ENCODE peak calls at places on chromosomes 6 and 20, in nine cellular contexts. D is cardiac fibroblast, X is mammary epithelial cell, B is PC-9, U is AG10803, S is epithelial cell of proximal tubule, J is heart right ventricle, O is fibroblast of lung, I is tibial nerve. G is an unnamed sample.

GRCh38 chr20:56949318-56949717 is 317.1 kb downstream of the BMP7 start:
- DNase-seq in D (no peak), X (no peak), B (no peak), U (no peak), S (no peak), J (no peak), O (no peak), I (no peak), G (no peak)

GRCh38 chr6:35441642-35442041 is 10.5 kb upstream of the FANCE start:
- DNase-seq in D (no peak), X (no peak), B (no peak), U (no peak), S (no peak), J (no peak), O (no peak), I (no peak), G (no peak)

GRCh38 chr6:168318579-168319278 is 848 bp downstream of the DACT2 start:
- DNase-seq in D (no peak), X (no peak), B (no peak), U (no peak), S (no peak), J (no peak), O (no peak), I (no peak), G (no peak)

GRCh38 chr6:1815827-1816452 is 206.2 kb downstream of the FOXC1 start:
- DNase-seq in D (no peak), X (no peak), B (no peak), U (no peak), S (no peak), J (no peak), O (no peak), I (no peak), G (no peak)

GRCh38 chr6:135280375-135281136 is 99.4 kb downstream of the MYB start:
- DNase-seq in D (peak), X (no peak), B (no peak), U (peak), S (no peak), J (no peak), O (peak), I (peak), G (peak)

GRCh38 chr6:122710908-122711307 is 68.6 kb upstream of the FABP7 start:
- DNase-seq in D (no peak), X (no peak), B (no peak), U (no peak), S (no peak), J (no peak), O (no peak), I (no peak), G (no peak)

GRCh38 chr6:139732451-139732850 is 358.0 kb upstream of the CITED2 start:
- DNase-seq in D (peak), X (peak), B (no peak), U (peak), S (peak), J (no peak), O (peak), I (peak), G (peak)

GRCh38 chr6:169160091-169160854 is 93.4 kb downstream of the THBS2 start:
- DNase-seq in D (no peak), X (no peak), B (no peak), U (no peak), S (no peak), J (no peak), O (no peak), I (no peak), G (no peak)

GRCh38 chr6:145028144-145028818 is 707.0 kb downstream of the EPM2A start:
- DNase-seq in D (peak), X (peak), B (peak), U (peak), S (no peak), J (no peak), O (no peak), I (no peak), G (no peak)

GRCh38 chr6:24009319-24009718 is 116.7 kb upstream of the NRSN1 start:
- DNase-seq in D (no peak), X (no peak), B (no peak), U (no peak), S (no peak), J (no peak), O (peak), I (no peak), G (no peak)

GRCh38 chr6:138677538-138677937 is 96.0 kb upstream of the CCDC28A start:
- DNase-seq in D (no peak), X (no peak), B (no peak), U (no peak), S (no peak), J (no peak), O (no peak), I (no peak), G (no peak)

GRCh38 chr6:35185302-35185681 is 28.5 kb upstream of the SCUBE3 start:
- DNase-seq in D (peak), X (no peak), B (peak), U (peak), S (no peak), J (peak), O (peak), I (no peak), G (no peak)

GRCh38 chr6:144190593-144190992 is 40.3 kb downstream of the STX11 start:
- DNase-seq in D (peak), X (peak), B (no peak), U (peak), S (peak), J (peak), O (peak), I (peak), G (peak)

GRCh38 chr6:35084041-35084491 is 57.1 kb downstream of the TCP11 start:
- DNase-seq in D (no peak), X (no peak), B (no peak), U (no peak), S (no peak), J (no peak), O (no peak), I (no peak), G (no peak)

GRCh38 chr20:44247131-44247571 is at the start of gene GDAP1L1:
- DNase-seq in D (no peak), X (no peak), B (no peak), U (no peak), S (no peak), J (peak), O (no peak), I (no peak), G (no peak)

GRCh38 chr6:93183513-93183912 is 235.8 kb downstream of the EPHA7 start:
- DNase-seq in D (no peak), X (no peak), B (no peak), U (no peak), S (no peak), J (no peak), O (no peak), I (no peak), G (no peak)

GRCh38 chr6:164023535-164023934 is 609.0 kb downstream of the QKI start:
- DNase-seq in D (no peak), X (no peak), B (no peak), U (no peak), S (no peak), J (no peak), O (no peak), I (no peak), G (no peak)

GRCh38 chr6:144847906-144848305 is 562.8 kb downstream of the UTRN start:
- DNase-seq in D (peak), X (no peak), B (no peak), U (no peak), S (no peak), J (no peak), O (no peak), I (no peak), G (no peak)

GRCh38 chr6:6191476-6191875 is 129.0 kb downstream of the F13A1 start:
- DNase-seq in D (no peak), X (no peak), B (no peak), U (no peak), S (no peak), J (no peak), O (no peak), I (no peak), G (no peak)

GRCh38 chr6:32954212-32954745 is 1.4 kb upstream of the HLA-DMA start:
- DNase-seq in D (no peak), X (no peak), B (no peak), U (no peak), S (no peak), J (no peak), O (no peak), I (no peak), G (no peak)

GRCh38 chr6:95819939-95820338 is 195.8 kb upstream of the FUT9 start:
- DNase-seq in D (no peak), X (no peak), B (no peak), U (no peak), S (no peak), J (no peak), O (no peak), I (no peak), G (no peak)

GRCh38 chr20:57330998-57331397 is 1.4 kb downstream of the SPO11 start:
- DNase-seq in D (peak), X (no peak), B (no peak), U (peak), S (peak), J (no peak), O (no peak), I (no peak), G (no peak)

GRCh38 chr6:114376611-114377206 is 33.9 kb upstream of the HS3ST5 start:
- DNase-seq in D (no peak), X (no peak), B (no peak), U (no peak), S (no peak), J (no peak), O (no peak), I (no peak), G (no peak)

GRCh38 chr6:133277228-133277894 is 36.2 kb downstream of the EYA4 start:
- DNase-seq in D (no peak), X (no peak), B (no peak), U (no peak), S (no peak), J (no peak), O (no peak), I (no peak), G (no peak)

GRCh38 chr6:38155576-38156204 is 336.2 kb downstream of the ZFAND3 start:
- DNase-seq in D (peak), X (no peak), B (no peak), U (no peak), S (no peak), J (no peak), O (no peak), I (no peak), G (no peak)

GRCh38 chr6:52635049-52635577 is 35.8 kb upstream of the TMEM14A start:
- DNase-seq in D (no peak), X (no peak), B (no peak), U (no peak), S (no peak), J (no peak), O (peak), I (no peak), G (no peak)

GRCh38 chr20:24819331-24819965 is 129.6 kb upstream of the CST7 start:
- DNase-seq in D (no peak), X (no peak), B (no peak), U (no peak), S (no peak), J (no peak), O (no peak), I (no peak), G (no peak)

GRCh38 chr6:63636516-63636968 is 940 bp downstream of the PHF3 start:
- DNase-seq in D (peak), X (peak), B (peak), U (peak), S (no peak), J (peak), O (peak), I (peak), G (no peak)

GRCh38 chr6:5132741-5133140 is 47.6 kb downstream of the PPP1R3G start:
- DNase-seq in D (peak), X (no peak), B (no peak), U (peak), S (no peak), J (peak), O (peak), I (peak), G (peak)

GRCh38 chr6:144582939-144583613 is 297.9 kb downstream of the UTRN start:
- DNase-seq in D (peak), X (no peak), B (no peak), U (no peak), S (no peak), J (peak), O (peak), I (no peak), G (no peak)

GRCh38 chr20:37390503-37390890 is 44.6 kb downstream of the SRC start:
- DNase-seq in D (no peak), X (no peak), B (no peak), U (no peak), S (no peak), J (no peak), O (no peak), I (no peak), G (no peak)

GRCh38 chr6:123764717-123765116 is 38.9 kb upstream of the NKAIN2 start:
- DNase-seq in D (no peak), X (no peak), B (no peak), U (no peak), S (no peak), J (no peak), O (no peak), I (no peak), G (no peak)

GRCh38 chr6:142702501-142703460 is 242.2 kb downstream of the HIVEP2 start:
- DNase-seq in D (no peak), X (peak), B (no peak), U (no peak), S (no peak), J (peak), O (no peak), I (peak), G (no peak)

GRCh38 chr6:14216931-14217684 is 99.5 kb downstream of the CD83 start:
- DNase-seq in D (no peak), X (no peak), B (no peak), U (peak), S (no peak), J (no peak), O (peak), I (no peak), G (no peak)

GRCh38 chr6:105995403-105995699 is 90.8 kb upstream of the PRDM1 start:
- DNase-seq in D (no peak), X (no peak), B (no peak), U (no peak), S (no peak), J (no peak), O (no peak), I (no peak), G (no peak)

GRCh38 chr20:63980806-63981728 is at the start of gene PRPF6:
- DNase-seq in D (peak), X (peak), B (peak), U (peak), S (no peak), J (peak), O (peak), I (peak), G (peak)

GRCh38 chr20:63978319-63979220 is 872 bp downstream of the SAMD10 start:
- DNase-seq in D (peak), X (peak), B (peak), U (peak), S (no peak), J (peak), O (peak), I (no peak), G (no peak)

GRCh38 chr20:63979221-63979548 is 257 bp downstream of the SAMD10 start:
- DNase-seq in D (no peak), X (no peak), B (no peak), U (no peak), S (no peak), J (no peak), O (no peak), I (no peak), G (no peak)

GRCh38 chr20:63980317-63980805 is 571 bp upstream of the PRPF6 start:
- DNase-seq in D (no peak), X (peak), B (no peak), U (no peak), S (no peak), J (no peak), O (no peak), I (no peak), G (no peak)

GRCh38 chr20:63979549-63980316 is at the start of gene SAMD10:
- DNase-seq in D (peak), X (no peak), B (peak), U (no peak), S (no peak), J (peak), O (peak), I (peak), G (no peak)
- TF ChIP-seq CTCF in D (no peak), X (peak), B (no peak), U (no peak), S (no peak), J (no peak), O (no peak), I (peak), G (no peak)

GRCh38 chr6:161136655-161137054 is 137.2 kb downstream of the AGPAT4 start:
- DNase-seq in D (no peak), X (no peak), B (no peak), U (no peak), S (no peak), J (no peak), O (no peak), I (no peak), G (no peak)
- H3K4me3 ChIP-seq in D (no peak), X (no peak), B (no peak), U (no peak), S (no peak), J (no peak), O (no peak), I (no peak), G (no peak)

DNA sequence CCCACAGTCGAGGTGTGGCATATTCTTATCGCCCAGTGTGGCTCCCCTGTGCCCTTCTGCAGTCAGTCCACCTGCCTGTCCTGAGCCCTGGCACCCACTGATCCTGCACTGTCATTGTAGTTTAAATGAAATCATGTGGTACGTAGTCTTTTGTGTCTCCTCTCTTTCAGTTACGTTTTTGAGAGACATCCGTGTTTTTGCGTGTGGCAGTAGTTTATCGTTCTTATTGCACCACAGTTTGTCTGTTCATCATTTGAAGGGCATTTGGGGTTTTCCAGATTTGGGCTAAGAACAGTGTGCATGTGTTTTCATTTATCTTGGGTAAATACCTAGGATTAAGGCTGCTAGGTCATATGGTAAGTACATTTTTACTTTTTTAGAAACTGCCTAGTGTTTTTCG is 49.3 kb downstream of the SPATA2 start:
- DNase-seq in D (no peak), X (no peak), B (no peak), U (peak), S (no peak), J (no peak), O (no peak), I (no peak), G (no peak)
- TF ChIP-seq CTCF in D (no peak), X (no peak), B (no peak), U (no peak), S (no peak), J (no peak), O (no peak), I (no peak), G (no peak)

DNA sequence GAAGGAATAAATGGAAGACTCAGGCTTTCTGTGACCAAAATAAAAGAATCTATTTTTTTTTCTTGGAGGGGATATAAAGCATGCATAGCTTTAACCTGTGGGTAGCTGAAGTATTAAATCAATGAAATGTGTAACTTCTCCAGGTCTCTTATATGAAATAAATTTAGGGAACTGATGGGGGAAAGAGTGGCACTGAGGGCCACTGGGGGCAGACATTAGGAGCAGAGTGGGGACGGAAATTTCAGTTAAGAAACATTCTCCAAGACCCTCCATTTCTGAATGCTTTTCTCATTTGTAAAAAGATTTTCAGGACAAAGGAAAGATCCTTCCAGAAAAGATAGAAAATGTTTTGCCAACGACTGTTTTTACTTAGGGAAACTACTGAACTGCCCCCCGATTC is 131.0 kb downstream of the GPX5 start:
- DNase-seq in D (no peak), X (no peak), B (no peak), U (no peak), S (no peak), J (no peak), O (no peak), I (no peak), G (no peak)
- H3K4me3 ChIP-seq in D (no peak), X (no peak), B (peak), U (no peak), S (no peak), J (no peak), O (peak), I (no peak), G (peak)

GRCh38 chr6:165889636-165890403 is 226.8 kb upstream of the PDE10A start:
- DNase-seq in D (peak), X (no peak), B (no peak), U (peak), S (no peak), J (peak), O (peak), I (no peak), G (peak)
- TF ChIP-seq CTCF in D (peak), X (no peak), B (peak), U (peak), S (peak), J (peak), O (peak), I (peak), G (peak)

GRCh38 chr6:149035806-149036205 is 281.7 kb upstream of the TAB2 start:
- DNase-seq in D (no peak), X (no peak), B (no peak), U (peak), S (no peak), J (no peak), O (no peak), I (no peak), G (no peak)

GRCh38 chr6:149032318-149032598 is 285.3 kb upstream of the TAB2 start:
- DNase-seq in D (no peak), X (no peak), B (no peak), U (no peak), S (no peak), J (no peak), O (no peak), I (no peak), G (no peak)

GRCh38 chr6:149033454-149034241 is 283.9 kb upstream of the TAB2 start:
- DNase-seq in D (no peak), X (no peak), B (no peak), U (no peak), S (no peak), J (no peak), O (no peak), I (no peak), G (no peak)

GRCh38 chr6:149031545-149032317 is 284.9 kb downstream of the UST start:
- DNase-seq in D (peak), X (peak), B (peak), U (peak), S (no peak), J (no peak), O (peak), I (no peak), G (peak)

GRCh38 chr6:149032599-149033405 is 284.7 kb upstream of the TAB2 start:
- DNase-seq in D (peak), X (peak), B (peak), U (peak), S (no peak), J (no peak), O (peak), I (no peak), G (peak)
- H3K4me3 ChIP-seq in D (peak), X (no peak), B (peak), U (peak), S (no peak), J (no peak), O (no peak), I (no peak), G (peak)

DNA sequence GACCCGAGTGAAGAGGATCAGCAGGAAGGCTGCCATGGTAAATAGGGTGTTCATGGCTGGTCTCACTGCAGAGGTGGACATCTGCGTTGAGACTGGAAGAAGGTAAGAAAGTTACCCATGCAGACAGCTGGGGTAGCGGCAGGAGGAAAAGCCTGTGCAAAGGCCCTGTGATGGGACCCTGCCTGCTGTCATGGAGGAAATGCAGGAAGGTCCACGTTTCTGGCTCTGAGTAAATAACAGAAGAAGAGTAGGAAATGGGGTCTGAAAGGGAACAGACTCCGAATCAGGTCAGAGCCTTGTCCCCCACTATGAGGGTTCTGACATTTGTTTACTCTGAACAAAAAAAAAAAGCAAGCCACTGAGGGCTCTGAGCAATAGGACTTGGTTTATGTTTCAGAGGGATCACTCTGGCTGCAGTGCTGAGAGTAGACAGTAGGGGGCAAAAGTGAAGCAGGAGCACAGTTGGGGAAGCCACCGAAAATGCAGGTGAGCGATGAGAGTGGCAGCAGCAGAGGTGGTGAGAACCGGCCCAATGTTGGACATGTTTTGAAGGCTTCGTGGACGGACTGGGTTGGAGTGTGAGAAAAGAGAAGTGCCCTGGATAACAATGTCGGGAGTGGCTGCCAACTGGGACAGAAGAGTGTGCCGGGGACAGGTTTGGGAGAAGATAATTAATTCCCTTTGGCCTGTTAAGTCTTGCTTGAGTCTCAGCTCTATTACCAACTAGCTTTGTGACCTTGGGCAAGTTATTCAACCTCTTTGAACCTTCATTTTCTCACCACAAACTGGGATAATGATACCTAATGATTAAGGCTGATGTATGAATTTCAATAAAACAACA is 57.9 kb upstream of the MAP7 start:
- DNase-seq in D (peak), X (peak), B (peak), U (peak), S (no peak), J (peak), O (peak), I (peak), G (no peak)
- TF ChIP-seq CTCF in D (peak), X (peak), B (peak), U (peak), S (peak), J (peak), O (peak), I (peak), G (peak)

GRCh38 chr6:42404494-42404893 is 47.2 kb downstream of the TRERF1 start:
- DNase-seq in D (peak), X (peak), B (peak), U (peak), S (no peak), J (peak), O (peak), I (no peak), G (no peak)
- H3K4me3 ChIP-seq in D (no peak), X (no peak), B (peak), U (no peak), S (no peak), J (no peak), O (no peak), I (no peak), G (no peak)